ENCODE peak calls at places on chromosome 2, in ten cellular contexts. S is fibroblast of the conjunctiva; X is AML-193; Z is stimulated activated naive CD8-positive, alpha-beta T cell treated with anti-CD3 and anti-CD28 coated beads, Interleukin-15, Interleukin-2, amounts not matched to agents 100 U/mL and 50 U/mL, for 24 hours; W is lower leg skin; Q is stimulated activated CD8-positive, alpha-beta memory T cell treated with anti-CD3 and anti-CD28 coated beads, Interleukin-7, amount 100 ng/mL, for 1 hour; R is T-helper 17 cell; P is activated CD8-positive, alpha-beta memory T cell treated with anti-CD3 and anti-CD28 coated beads, Interleukin-2, amount 50 U/mL, for 48 hours; C is astrocyte of the spinal cord; I is mammary epithelial cell. N is an unnamed sample.

GRCh38 chr2:108194409-108195132 is 45.2 kb upstream of the SULT1C3 start:
- DNase-seq in C (no peak), S (no peak), I (no peak), Q (no peak), W (no peak), P (no peak), X (peak), Z (no peak), R (no peak), N (peak)

GRCh38 chr2:15777795-15778371 is 162.5 kb upstream of the MYCN start:
- DNase-seq in W (no peak), Z (no peak), S (no peak), P (no peak), C (no peak), R (no peak), Q (no peak), I (no peak), X (no peak), N (no peak)

GRCh38 chr2:96866149-96866548 is 3.7 kb downstream of the SEMA4C start:
- DNase-seq in Q (no peak), Z (no peak), I (no peak), W (no peak), C (no peak), S (no peak), P (no peak), X (no peak), R (no peak), N (no peak)

GRCh38 chr2:40512246-40512645 is 60.4 kb upstream of the SLC8A1 start:
- DNase-seq in S (no peak), I (no peak), Q (no peak), Z (no peak), R (no peak), W (no peak), X (no peak), P (no peak), C (no peak), N (no peak)

GRCh38 chr2:60796573-60797509 is 40.8 kb downstream of the PAPOLG start:
- DNase-seq in I (no peak), C (no peak), S (no peak), R (no peak), Q (no peak), P (no peak), Z (no peak), X (peak), W (no peak), N (no peak)

GRCh38 chr2:601387-601698 is 75.9 kb downstream of the TMEM18 start:
- DNase-seq in X (no peak), S (no peak), W (no peak), I (no peak), C (no peak), Q (no peak), R (no peak), Z (no peak), P (no peak), N (no peak)

GRCh38 chr2:219596954-219597551 is 604 bp upstream of the STK11IP start:
- DNase-seq in C (peak), Q (no peak), R (no peak), X (peak), Z (no peak), S (no peak), I (no peak), W (no peak), P (no peak), N (peak)

GRCh38 chr2:54722641-54723299 is 692 bp upstream of the EML6 start:
- DNase-seq in S (peak), X (no peak), Q (no peak), W (no peak), P (no peak), C (peak), R (no peak), I (peak), Z (no peak), N (no peak)

GRCh38 chr2:36478332-36478738 is 119.6 kb downstream of the FEZ2 start:
- DNase-seq in C (peak), Z (no peak), W (no peak), I (peak), Q (no peak), S (no peak), X (peak), R (no peak), P (no peak), N (peak)

GRCh38 chr2:176188218-176188968 is at the start of gene HOXD1:
- DNase-seq in Z (no peak), X (no peak), C (no peak), Q (no peak), I (no peak), W (no peak), S (no peak), P (no peak), R (no peak), N (no peak)

GRCh38 chr2:6186332-6187100 is 494.3 kb downstream of the SOX11 start:
- DNase-seq in W (no peak), P (no peak), R (no peak), Q (no peak), I (no peak), C (peak), S (peak), Z (no peak), X (no peak), N (peak)

GRCh38 chr2:1527153-1527992 is 114.1 kb downstream of the TPO start:
- DNase-seq in R (no peak), Q (no peak), X (no peak), W (no peak), I (no peak), S (no peak), P (no peak), Z (no peak), C (no peak), N (no peak)

GRCh38 chr2:98480598-98480997 is 35.9 kb downstream of the INPP4A start:
- DNase-seq in P (no peak), I (no peak), Z (no peak), W (no peak), S (no peak), C (no peak), Q (no peak), R (no peak), X (no peak), N (no peak)

GRCh38 chr2:96839288-96839874 is 4.4 kb downstream of the ANKRD23 start:
- DNase-seq in C (no peak), I (peak), R (peak), X (no peak), S (no peak), W (no peak), Q (peak), Z (peak), P (peak), N (no peak)

GRCh38 chr2:30362468-30363081 is 84.5 kb upstream of the LCLAT1 start:
- DNase-seq in S (no peak), R (no peak), Z (no peak), Q (no peak), X (no peak), P (peak), C (peak), W (no peak), I (peak), N (no peak)

GRCh38 chr2:162317910-162318279 is 589 bp downstream of the IFIH1 start:
- DNase-seq in W (peak), P (peak), X (peak), C (no peak), Q (no peak), S (no peak), I (peak), R (peak), Z (peak), N (peak)

GRCh38 chr2:44342854-44343253 is 18.4 kb downstream of the PREPL start:
- DNase-seq in S (no peak), X (no peak), Q (no peak), W (no peak), I (no peak), R (no peak), P (no peak), Z (no peak), C (no peak), N (no peak)

GRCh38 chr2:39265315-39265714 is 21.5 kb upstream of the CDKL4 start:
- DNase-seq in P (no peak), W (no peak), I (no peak), X (no peak), Z (no peak), Q (no peak), C (no peak), R (no peak), S (no peak), N (no peak)

GRCh38 chr2:240405133-240405532 is 30.3 kb upstream of the GPC1 start:
- DNase-seq in R (no peak), X (no peak), W (no peak), Z (peak), C (no peak), P (peak), Q (no peak), S (no peak), I (no peak), N (no peak)

N was measured in myocyte.